ENCODE peak calls at places on chromosomes 2 and 18, in eight cellular contexts. A is effector CD4-positive, alpha-beta T cell; S is AG08396; O is iris pigment epithelial cell; L is adrenal gland; H is left lobe of liver; Z is colonic mucosa; B is heart right ventricle. X is an unnamed sample.

GRCh38 chr2:16128746-16129610 is 188.6 kb downstream of the MYCN start:
- DNase-seq in A (no peak), S (no peak), O (no peak), L (no peak), H (no peak), Z (peak), B (no peak), X (no peak)

GRCh38 chr2:157312866-157313486 is 12.6 kb downstream of the ERMN start:
- DNase-seq in A (no peak), S (no peak), O (peak), L (no peak), H (no peak), Z (no peak), B (no peak), X (peak)

GRCh38 chr18:44841221-44841620 is 160.5 kb downstream of the SETBP1 start:
- DNase-seq in A (no peak), S (no peak), O (no peak), L (no peak), H (no peak), Z (no peak), B (no peak), X (no peak)

GRCh38 chr18:62710417-62710816 is 4.9 kb upstream of the PHLPP1 start:
- DNase-seq in A (no peak), S (peak), O (no peak), L (no peak), H (no peak), Z (no peak), B (no peak), X (peak)

GRCh38 chr2:19649107-19649506 is 252.7 kb downstream of the TTC32 start:
- DNase-seq in A (no peak), S (no peak), O (peak), L (no peak), H (no peak), Z (no peak), B (no peak), X (peak)

GRCh38 chr2:57460875-57461274 is 585.7 kb upstream of the VRK2 start:
- DNase-seq in A (no peak), S (no peak), O (peak), L (no peak), H (no peak), Z (no peak), B (no peak), X (no peak)

GRCh38 chr18:44594779-44595467 is 85.8 kb upstream of the SETBP1 start:
- DNase-seq in A (no peak), S (peak), O (peak), L (no peak), H (no peak), Z (no peak), B (no peak), X (peak)

GRCh38 chr2:25310965-25311865 is 30.5 kb downstream of the DNMT3A start:
- DNase-seq in A (no peak), S (no peak), O (no peak), L (peak), H (peak), Z (peak), B (peak), X (no peak)

GRCh38 chr2:170148161-170148560 is 29.8 kb upstream of the MYO3B start:
- DNase-seq in A (no peak), S (no peak), O (no peak), L (no peak), H (no peak), Z (no peak), B (no peak), X (peak)

GRCh38 chr2:207533609-207534008 is 3.8 kb downstream of the CREB1 start:
- DNase-seq in A (no peak), S (no peak), O (no peak), L (no peak), H (no peak), Z (no peak), B (no peak), X (no peak)

GRCh38 chr2:112880696-112881095 is 30.3 kb upstream of the IL37 start:
- DNase-seq in A (no peak), S (no peak), O (peak), L (no peak), H (no peak), Z (no peak), B (no peak), X (no peak)

GRCh38 chr2:218285604-218286003 is 6.7 kb downstream of the TMBIM1 start:
- DNase-seq in A (no peak), S (no peak), O (peak), L (peak), H (peak), Z (no peak), B (peak), X (peak)

GRCh38 chr2:223925106-223925505 is 20.0 kb downstream of the WDFY1 start:
- DNase-seq in A (no peak), S (no peak), O (peak), L (no peak), H (no peak), Z (no peak), B (no peak), X (peak)

GRCh38 chr18:2898131-2898640 is 51.4 kb downstream of the EMILIN2 start:
- DNase-seq in A (no peak), S (peak), O (no peak), L (peak), H (peak), Z (no peak), B (peak), X (peak)

GRCh38 chr2:67974564-67975430 is 88.0 kb downstream of the C1D start:
- DNase-seq in A (no peak), S (peak), O (no peak), L (peak), H (no peak), Z (no peak), B (peak), X (peak)

GRCh38 chr2:223976635-223977226 is 19.5 kb downstream of the MRPL44 start:
- DNase-seq in A (no peak), S (no peak), O (peak), L (no peak), H (no peak), Z (no peak), B (no peak), X (peak)

GRCh38 chr2:239288951-239289481 is 111.8 kb downstream of the HDAC4 start:
- DNase-seq in A (no peak), S (no peak), O (no peak), L (no peak), H (no peak), Z (no peak), B (peak), X (peak)